ENCODE peak calls at places on chromosome 10, in eight cellular contexts. One of them, this sample, is unnamed.

GRCh38 chr10:88835095-88835909 is 16.3 kb downstream of the ANKRD22 start:
- DNase-seq in A549: peak
- DNase-seq in AML-193: peak
- DNase-seq in COR-L47: peak
- DNase-seq in iris pigment epithelial cell: peak
- DNase-seq in mucosa of descending colon: peak
- DNase-seq in T-cell: peak
- DNase-seq in testis: peak
- DNase-seq in this sample: peak

GRCh38 chr10:71478173-71478572 is 81.5 kb downstream of the CDH23 start:
- DNase-seq in iris pigment epithelial cell: no peak
- DNase-seq in T-cell: no peak
- DNase-seq in AML-193: no peak
- DNase-seq in A549: no peak
- DNase-seq in testis: no peak
- DNase-seq in COR-L47: no peak
- DNase-seq in mucosa of descending colon: no peak
- DNase-seq in this sample: no peak

GRCh38 chr10:79487296-79488194 is 24.8 kb upstream of the EIF5AL1 start:
- DNase-seq in T-cell: no peak
- DNase-seq in mucosa of descending colon: peak
- DNase-seq in iris pigment epithelial cell: peak
- DNase-seq in A549: peak
- DNase-seq in testis: peak
- DNase-seq in COR-L47: peak
- DNase-seq in AML-193: peak
- DNase-seq in this sample: peak

GRCh38 chr10:89134963-89135362 is 72.2 kb downstream of the CH25H start:
- DNase-seq in COR-L47: no peak
- DNase-seq in AML-193: no peak
- DNase-seq in T-cell: no peak
- DNase-seq in testis: no peak
- DNase-seq in iris pigment epithelial cell: no peak
- DNase-seq in mucosa of descending colon: no peak
- DNase-seq in A549: no peak
- DNase-seq in this sample: no peak

GRCh38 chr10:115992554-115992953 is 280.5 kb downstream of the GFRA1 start:
- DNase-seq in T-cell: no peak
- DNase-seq in COR-L47: no peak
- DNase-seq in AML-193: no peak
- DNase-seq in iris pigment epithelial cell: no peak
- DNase-seq in testis: no peak
- DNase-seq in mucosa of descending colon: no peak
- DNase-seq in A549: no peak
- DNase-seq in this sample: no peak

GRCh38 chr10:33279276-33279675 is 55.2 kb downstream of the NRP1 start:
- DNase-seq in testis: no peak
- DNase-seq in mucosa of descending colon: no peak
- DNase-seq in T-cell: no peak
- DNase-seq in AML-193: no peak
- DNase-seq in A549: no peak
- DNase-seq in iris pigment epithelial cell: no peak
- DNase-seq in COR-L47: no peak
- DNase-seq in this sample: peak

GRCh38 chr10:58867683-58868082 is 308.8 kb upstream of the PHYHIPL start:
- DNase-seq in COR-L47: no peak
- DNase-seq in iris pigment epithelial cell: no peak
- DNase-seq in AML-193: no peak
- DNase-seq in A549: no peak
- DNase-seq in mucosa of descending colon: no peak
- DNase-seq in testis: no peak
- DNase-seq in T-cell: no peak
- DNase-seq in this sample: no peak

GRCh38 chr10:90916392-90917110 is 4.3 kb downstream of the ANKRD1 start:
- DNase-seq in T-cell: no peak
- DNase-seq in iris pigment epithelial cell: no peak
- DNase-seq in testis: no peak
- DNase-seq in A549: no peak
- DNase-seq in AML-193: no peak
- DNase-seq in COR-L47: no peak
- DNase-seq in mucosa of descending colon: no peak
- DNase-seq in this sample: no peak

GRCh38 chr10:76882245-76882644 is 755.4 kb downstream of the KCNMA1 start:
- DNase-seq in A549: no peak
- DNase-seq in T-cell: no peak
- DNase-seq in mucosa of descending colon: no peak
- DNase-seq in testis: peak
- DNase-seq in AML-193: peak
- DNase-seq in iris pigment epithelial cell: no peak
- DNase-seq in COR-L47: no peak
- DNase-seq in this sample: no peak

GRCh38 chr10:132231656-132232552 is 45.2 kb downstream of the DPYSL4 start:
- DNase-seq in testis: no peak
- DNase-seq in iris pigment epithelial cell: no peak
- DNase-seq in T-cell: no peak
- DNase-seq in AML-193: no peak
- DNase-seq in COR-L47: peak
- DNase-seq in mucosa of descending colon: no peak
- DNase-seq in A549: no peak
- DNase-seq in this sample: no peak

GRCh38 chr10:31581741-31582323 is 262.8 kb downstream of the ZEB1 start:
- DNase-seq in COR-L47: no peak
- DNase-seq in iris pigment epithelial cell: no peak
- DNase-seq in mucosa of descending colon: peak
- DNase-seq in A549: no peak
- DNase-seq in testis: no peak
- DNase-seq in AML-193: peak
- DNase-seq in T-cell: no peak
- DNase-seq in this sample: no peak

GRCh38 chr10:132708936-132709335 is 77.0 kb downstream of the NKX6-2 start:
- DNase-seq in A549: no peak
- DNase-seq in mucosa of descending colon: no peak
- DNase-seq in testis: no peak
- DNase-seq in T-cell: no peak
- DNase-seq in iris pigment epithelial cell: no peak
- DNase-seq in AML-193: no peak
- DNase-seq in COR-L47: no peak
- DNase-seq in this sample: no peak

GRCh38 chr10:116742367-116743265 is at the start of gene HSPA12A:
- DNase-seq in AML-193: no peak
- DNase-seq in mucosa of descending colon: peak
- DNase-seq in COR-L47: peak
- DNase-seq in iris pigment epithelial cell: peak
- DNase-seq in testis: peak
- DNase-seq in T-cell: peak
- DNase-seq in A549: peak
- DNase-seq in this sample: peak

GRCh38 chr10:130378556-130379400 is 242.6 kb downstream of the GLRX3 start:
- DNase-seq in iris pigment epithelial cell: no peak
- DNase-seq in T-cell: no peak
- DNase-seq in COR-L47: no peak
- DNase-seq in AML-193: no peak
- DNase-seq in A549: no peak
- DNase-seq in testis: no peak
- DNase-seq in mucosa of descending colon: no peak
- DNase-seq in this sample: no peak